ENCODE peak calls at places on chromosomes 16 and 17, in eight cellular contexts. W, R, C, J, K, L, N and D are unnamed samples.

GRCh38 chr16:80174416-80174815 is 366.4 kb upstream of the DYNLRB2 start:
- DNase-seq in W (peak; percentile 89), C (peak; percentile 59), J (no peak), N (no peak), R (peak; percentile 91), K (no peak), L (no peak), D (peak; percentile 20)

GRCh38 chr17:63151981-63152523 is 186.0 kb downstream of the TANC2 start:
- DNase-seq in R (peak; percentile 73), K (no peak), L (no peak), C (no peak), N (no peak), J (peak; percentile 9), W (peak; percentile 63), D (no peak)

GRCh38 chr17:76278268-76278908 is 13.2 kb downstream of the UBALD2 start:
- DNase-seq in R (no peak), C (no peak), L (no peak), W (no peak), K (no peak), J (no peak), N (no peak), D (no peak)

GRCh38 chr16:177394-177822 is 928 bp downstream of the HBA1 start:
- DNase-seq in J (no peak), R (peak; percentile 18), C (peak; percentile 20), K (no peak), W (peak; percentile 25), N (peak; percentile 66), L (no peak), D (peak; percentile 85)

GRCh38 chr16:55832788-55833583 is at the start of gene CES1:
- DNase-seq in K (peak; percentile 78), L (no peak), R (no peak), J (no peak), W (no peak), N (no peak), C (no peak), D (peak; percentile 11)

GRCh38 chr17:21201302-21201602 is 12.7 kb downstream of the TMEM11 start:
- DNase-seq in J (no peak), L (no peak), W (no peak), C (no peak), K (no peak), R (no peak), N (no peak), D (no peak)

GRCh38 chr17:7017827-7018200 is 5.0 kb upstream of the BCL6B start:
- DNase-seq in J (no peak), K (no peak), R (no peak), N (no peak), W (no peak), L (no peak), C (no peak), D (no peak)

GRCh38 chr16:66462912-66463311 is 35.8 kb downstream of the BEAN1 start:
- DNase-seq in C (no peak), J (no peak), W (peak; percentile 8), N (no peak), L (no peak), R (peak; percentile 69), K (no peak), D (no peak)

GRCh38 chr16:54538241-54538640 is 251.7 kb upstream of the IRX3 start:
- DNase-seq in J (no peak), R (no peak), K (no peak), W (no peak), L (no peak), C (peak; percentile 9), N (no peak), D (no peak)

GRCh38 chr16:81524382-81524781 is 79.8 kb downstream of the CMIP start:
- DNase-seq in L (no peak), C (peak; percentile 44), N (no peak), K (no peak), W (no peak), J (no peak), R (peak; percentile 57), D (no peak)

GRCh38 chr16:56370185-56370584 is 55.2 kb downstream of the AMFR start:
- DNase-seq in L (no peak), R (no peak), K (no peak), C (no peak), J (no peak), W (no peak), N (no peak), D (no peak)

GRCh38 chr17:1035546-1036170 is 38.7 kb downstream of the TIMM22 start:
- DNase-seq in N (no peak), J (no peak), L (no peak), R (no peak), W (no peak), K (no peak), C (peak; percentile 67), D (no peak)

GRCh38 chr17:43917348-43918025 is 10.2 kb upstream of the MPP2 start:
- DNase-seq in C (peak; percentile 41), N (peak; percentile 26), R (peak; percentile 19), W (peak; percentile 10), K (no peak), J (no peak), L (no peak), D (no peak)

GRCh38 chr16:75924397-75924796 is 198.1 kb upstream of the CPHXL start:
- DNase-seq in L (no peak), J (no peak), R (peak; percentile 3), C (no peak), W (peak; percentile 21), K (no peak), N (no peak), D (no peak)